ENCODE peak calls at places on chromosomes 7 and 10, in seven cellular contexts. C is bronchial epithelial cell, U is adrenal gland, Y is fibroblast of mammary gland, K is OCI-LY7, E is body of pancreas, I is progenitor cell of endocrine pancreas. G is an unnamed sample.

GRCh38 chr7:5755704-5756131 is 25.7 kb downstream of the RNF216 start:
- DNase-seq in K (no peak), I (no peak), Y (peak; percentile 85), C (peak; percentile 38), E (no peak), U (no peak), G (no peak)

GRCh38 chr10:68099736-68100135 is 9.6 kb upstream of the MYPN start:
- DNase-seq in K (no peak), U (no peak), E (no peak), C (peak; percentile 45), I (no peak), Y (peak; percentile 85), G (no peak)

GRCh38 chr7:55044318-55044717 is 25.5 kb downstream of the EGFR start:
- DNase-seq in K (no peak), E (no peak), U (no peak), I (no peak), C (no peak), Y (no peak), G (no peak)

GRCh38 chr10:123797813-123798212 is 93.8 kb downstream of the CPXM2 start:
- DNase-seq in I (no peak), E (no peak), C (no peak), U (no peak), Y (no peak), K (no peak), G (no peak)

GRCh38 chr10:64096941-64097340 is 575.7 kb downstream of the REEP3 start:
- DNase-seq in C (no peak), E (no peak), I (no peak), Y (no peak), U (no peak), K (no peak), G (no peak)

GRCh38 chr10:84534168-84534567 is 205.8 kb downstream of the CCSER2 start:
- DNase-seq in Y (no peak), E (no peak), I (no peak), U (no peak), C (no peak), K (no peak), G (no peak)

GRCh38 chr10:124911124-124912051 is 30.5 kb upstream of the ZRANB1 start:
- DNase-seq in C (no peak), E (peak; percentile 30), K (no peak), Y (peak; percentile 75), I (no peak), U (no peak), G (no peak)

GRCh38 chr7:1100886-1101579 is 13.1 kb downstream of the GPER1 start:
- DNase-seq in U (no peak), C (no peak), I (no peak), E (no peak), K (no peak), Y (no peak), G (no peak)

GRCh38 chr10:93821051-93821772 is 63.5 kb downstream of the LGI1 start:
- DNase-seq in U (no peak), K (peak; percentile 17), C (peak; percentile 55), E (no peak), I (no peak), Y (peak; percentile 54), G (no peak)

GRCh38 chr7:123270553-123270952 is 70.8 kb upstream of the SLC13A1 start:
- DNase-seq in I (no peak), E (no peak), U (no peak), Y (no peak), K (no peak), C (no peak), G (no peak)

GRCh38 chr10:60032723-60033122 is 126.4 kb upstream of the CCDC6 start:
- DNase-seq in Y (peak; percentile 80), E (peak; percentile 78), I (no peak), C (peak; percentile 67), K (peak; percentile 62), U (peak; percentile 34), G (peak; percentile 50)
- TF ChIP-seq CTCF in Y (peak; percentile 66), E (peak; percentile 79), I (peak; percentile 44), C (peak; percentile 62), K (peak; percentile 87), U (peak; percentile 34), G (peak; percentile 25)

GRCh38 chr10:32650246-32650655 is 204.3 kb downstream of the CCDC7 start:
- DNase-seq in E (no peak), C (peak; percentile 1), I (no peak), U (no peak), K (no peak), Y (peak; percentile 5), G (no peak)

DNA sequence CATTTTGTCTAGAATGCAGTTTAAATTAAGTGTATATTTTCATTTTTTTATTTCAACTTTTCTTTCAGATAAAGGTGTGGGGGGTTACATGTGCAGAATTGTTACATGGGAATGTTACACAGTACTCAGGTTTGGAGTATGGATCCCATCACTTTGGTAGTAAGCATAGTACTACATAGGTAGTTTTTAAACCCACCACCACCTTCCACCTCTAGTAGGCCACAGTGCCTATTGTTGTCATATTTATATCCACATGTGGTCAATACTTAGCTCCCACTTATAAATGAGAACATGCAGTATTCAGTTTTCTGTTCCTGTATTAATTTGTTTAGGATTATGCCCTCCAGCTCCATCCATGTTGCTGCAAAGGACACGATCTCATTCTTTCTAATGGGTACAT is 200.6 kb downstream of the CCDC7 start:
- DNase-seq in E (no peak), Y (no peak), I (no peak), U (no peak), K (no peak), C (no peak), G (no peak)
- TF ChIP-seq CTCF in E (no peak), Y (no peak), I (no peak), U (no peak), K (no peak), C (no peak), G (no peak)

DNA sequence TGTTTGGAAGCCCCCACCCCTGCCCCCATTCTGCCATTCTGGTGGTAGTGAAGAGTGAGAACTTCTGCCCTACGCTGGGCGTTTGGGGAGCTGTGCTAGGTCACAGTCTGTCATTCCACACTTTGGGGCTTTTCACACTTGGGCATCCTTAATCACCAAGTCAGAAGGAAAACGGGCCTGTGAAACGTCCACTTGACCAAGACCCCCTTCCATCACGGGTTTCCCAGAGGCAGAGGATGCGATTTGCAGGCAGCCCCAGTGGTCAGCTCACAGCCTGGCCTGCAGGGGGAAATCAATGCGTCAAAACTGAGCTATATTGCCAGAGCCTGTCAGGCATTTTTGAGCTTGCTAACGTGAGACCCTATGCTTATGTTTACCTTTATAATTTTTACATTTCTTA is 663.3 kb upstream of the MGMT start:
- DNase-seq in I (no peak), E (no peak), U (no peak), Y (no peak), K (no peak), C (no peak), G (no peak)
- TF ChIP-seq CTCF in I (no peak), E (no peak), U (no peak), Y (no peak), K (no peak), C (no peak), G (no peak)

DNA sequence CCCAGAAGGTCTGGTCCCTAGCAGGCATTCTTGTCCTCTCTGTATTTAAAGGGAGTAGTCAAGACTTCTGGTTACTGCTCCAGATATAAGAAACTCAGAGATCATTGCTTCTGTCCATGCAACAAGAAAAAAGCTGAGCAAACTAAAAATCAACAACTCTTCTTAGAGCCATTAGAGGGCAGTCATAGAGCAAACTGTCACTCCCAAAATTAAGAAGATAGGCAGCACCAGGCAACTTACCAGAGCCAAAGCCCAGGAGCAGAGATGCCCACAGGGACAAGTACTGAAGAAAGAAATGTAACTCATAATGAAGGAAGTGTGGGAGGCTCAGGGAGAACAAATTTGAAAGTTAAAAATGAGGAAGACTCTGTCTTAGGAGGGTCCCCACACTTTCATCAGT is 472.9 kb upstream of the COBL start:
- DNase-seq in U (no peak), K (no peak), C (peak; percentile 10), E (no peak), I (no peak), Y (no peak), G (no peak)
- TF ChIP-seq CTCF in U (no peak), K (peak; percentile 31), C (peak; percentile 19), E (no peak), I (peak; percentile 43), Y (no peak), G (no peak)

GRCh38 chr7:53214463-53214862 is 179.0 kb downstream of the POM121L12 start:
- DNase-seq in U (no peak), C (no peak), E (no peak), I (no peak), Y (no peak), K (no peak), G (no peak)

DNA sequence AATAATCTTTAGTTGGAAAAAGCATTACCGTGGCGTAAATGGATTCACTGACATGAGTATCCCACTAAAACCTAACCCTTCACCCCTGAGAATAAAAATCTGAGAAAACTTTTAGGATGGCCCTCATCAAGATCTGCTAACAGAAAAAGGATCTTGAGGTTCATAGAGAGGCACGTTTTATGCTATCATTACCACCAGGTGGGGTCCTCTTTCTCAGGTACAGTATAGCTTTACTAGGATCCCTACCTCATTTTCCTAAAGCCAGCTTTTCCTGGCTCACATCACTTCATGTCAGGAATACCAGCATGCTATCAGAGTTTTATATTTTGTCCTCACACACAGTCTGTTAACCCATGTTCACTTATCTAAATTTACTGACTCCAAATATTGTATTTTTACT is 173.7 kb downstream of the POM121L12 start:
- DNase-seq in C (no peak), K (no peak), Y (no peak), U (no peak), E (no peak), I (no peak), G (no peak)
- TF ChIP-seq CTCF in C (no peak), K (no peak), Y (no peak), U (no peak), E (no peak), I (peak; percentile 16), G (no peak)